ENCODE peak calls at places on chromosomes 1 and 21, in six cellular contexts. One of them, this sample, is unnamed.

GRCh38 chr1:101261629-101262028 is 24.8 kb downstream of the S1PR1 start:
- DNase-seq in body of pancreas: no peak
- DNase-seq in caudate nucleus: no peak
- DNase-seq in A549: no peak
- DNase-seq in Panc1: no peak
- DNase-seq in tibial artery: no peak
- DNase-seq in this sample: no peak

GRCh38 chr1:24425922-24426321 is 10.3 kb downstream of the NIPAL3 start:
- DNase-seq in body of pancreas: no peak
- DNase-seq in Panc1: no peak
- DNase-seq in caudate nucleus: no peak
- DNase-seq in tibial artery: no peak
- DNase-seq in A549: no peak
- DNase-seq in this sample: no peak

GRCh38 chr1:41246568-41246967 is 4.5 kb upstream of the SCMH1 start:
- DNase-seq in tibial artery: no peak
- DNase-seq in A549: no peak
- DNase-seq in body of pancreas: no peak
- DNase-seq in caudate nucleus: no peak
- DNase-seq in Panc1: no peak
- DNase-seq in this sample: no peak

GRCh38 chr1:234919061-234919755 is 209.4 kb downstream of the TOMM20 start:
- DNase-seq in Panc1: no peak
- DNase-seq in body of pancreas: no peak
- DNase-seq in A549: no peak
- DNase-seq in tibial artery: peak
- DNase-seq in caudate nucleus: no peak
- DNase-seq in this sample: peak

GRCh38 chr1:244010191-244010590 is 40.9 kb upstream of the ZBTB18 start:
- DNase-seq in Panc1: no peak
- DNase-seq in A549: peak
- DNase-seq in caudate nucleus: no peak
- DNase-seq in body of pancreas: no peak
- DNase-seq in tibial artery: no peak
- DNase-seq in this sample: no peak

GRCh38 chr1:42937836-42938595 is 20.7 kb downstream of the SLC2A1 start:
- DNase-seq in A549: peak
- DNase-seq in Panc1: no peak
- DNase-seq in caudate nucleus: no peak
- DNase-seq in tibial artery: peak
- DNase-seq in body of pancreas: peak
- DNase-seq in this sample: peak

GRCh38 chr1:207763091-207763490 is 11.2 kb downstream of the CD46 start:
- DNase-seq in Panc1: no peak
- DNase-seq in tibial artery: no peak
- DNase-seq in caudate nucleus: no peak
- DNase-seq in body of pancreas: no peak
- DNase-seq in A549: no peak
- DNase-seq in this sample: peak

GRCh38 chr21:39686636-39687035 is 58.3 kb upstream of the IGSF5 start:
- DNase-seq in tibial artery: no peak
- DNase-seq in A549: no peak
- DNase-seq in caudate nucleus: no peak
- DNase-seq in body of pancreas: peak
- DNase-seq in Panc1: no peak
- DNase-seq in this sample: peak

GRCh38 chr1:25503551-25504426 is 39.6 kb upstream of the LDLRAP1 start:
- DNase-seq in body of pancreas: peak
- DNase-seq in tibial artery: peak
- DNase-seq in A549: peak
- DNase-seq in caudate nucleus: no peak
- DNase-seq in Panc1: peak
- DNase-seq in this sample: peak

GRCh38 chr1:244603498-244603897 is 49.4 kb upstream of the DESI2 start:
- DNase-seq in Panc1: no peak
- DNase-seq in A549: peak
- DNase-seq in body of pancreas: no peak
- DNase-seq in caudate nucleus: no peak
- DNase-seq in tibial artery: no peak
- DNase-seq in this sample: no peak

GRCh38 chr1:226887006-226887405 is 16.6 kb downstream of the PSEN2 start:
- DNase-seq in tibial artery: no peak
- DNase-seq in body of pancreas: no peak
- DNase-seq in Panc1: no peak
- DNase-seq in A549: no peak
- DNase-seq in caudate nucleus: no peak
- DNase-seq in this sample: no peak

DNA sequence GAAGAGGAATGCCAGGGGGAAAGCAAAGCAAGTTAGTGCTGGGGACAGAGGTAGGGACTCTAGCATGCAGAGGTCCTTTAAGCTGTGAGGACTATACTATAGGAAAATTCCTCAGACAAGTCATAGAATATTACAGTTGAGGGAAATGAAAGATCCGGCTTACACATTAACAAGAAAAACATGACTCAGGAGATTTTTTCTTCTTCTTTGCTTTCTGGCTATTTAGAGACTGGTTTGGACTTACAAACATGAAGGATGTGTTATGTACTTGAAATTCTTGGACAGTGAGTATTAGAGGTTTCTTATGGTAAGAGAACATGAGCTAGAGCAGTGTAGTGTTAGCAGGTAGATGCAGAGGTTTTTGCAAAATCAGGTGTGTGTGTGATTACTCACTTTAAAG is 24.9 kb downstream of the USP25 start:
- DNase-seq in A549: peak
- DNase-seq in body of pancreas: no peak
- DNase-seq in caudate nucleus: no peak
- DNase-seq in Panc1: no peak
- DNase-seq in tibial artery: no peak
- DNase-seq in this sample: no peak
- H3K27ac ChIP-seq in A549: peak
- H3K27ac ChIP-seq in body of pancreas: no peak
- H3K27ac ChIP-seq in caudate nucleus: no peak
- H3K27ac ChIP-seq in Panc1: no peak
- H3K27ac ChIP-seq in tibial artery: no peak
- H3K27ac ChIP-seq in this sample: no peak

GRCh38 chr1:65276197-65276884 is 33.0 kb upstream of the DNAJC6 start:
- DNase-seq in A549: no peak
- DNase-seq in Panc1: no peak
- DNase-seq in caudate nucleus: no peak
- DNase-seq in body of pancreas: no peak
- DNase-seq in tibial artery: no peak
- DNase-seq in this sample: no peak
- H3K27ac ChIP-seq in A549: no peak
- H3K27ac ChIP-seq in Panc1: no peak
- H3K27ac ChIP-seq in caudate nucleus: no peak
- H3K27ac ChIP-seq in body of pancreas: no peak
- H3K27ac ChIP-seq in tibial artery: no peak
- H3K27ac ChIP-seq in this sample: no peak

DNA sequence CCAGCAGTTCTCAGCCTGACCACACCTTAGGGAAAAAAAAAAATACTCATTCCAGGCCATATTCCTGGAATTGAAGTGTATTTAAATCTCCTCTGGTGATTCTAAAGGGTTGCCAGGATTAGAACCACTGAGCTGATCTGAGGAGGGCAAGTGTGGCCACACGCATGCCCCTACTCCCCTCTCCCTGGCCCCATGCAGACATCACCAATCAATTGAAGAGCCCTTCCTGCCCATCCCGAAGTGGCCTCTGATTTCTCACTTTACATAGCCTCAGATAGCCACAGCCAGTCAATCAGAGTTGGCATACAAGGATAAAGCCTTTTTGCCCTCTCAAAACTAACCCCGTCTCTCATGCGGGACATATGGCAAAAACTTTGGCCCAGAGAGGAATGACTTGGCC is 84.5 kb upstream of the TMEM51 start:
- DNase-seq in tibial artery: no peak
- DNase-seq in A549: no peak
- DNase-seq in body of pancreas: no peak
- DNase-seq in Panc1: no peak
- DNase-seq in caudate nucleus: no peak
- DNase-seq in this sample: no peak
- H3K27ac ChIP-seq in tibial artery: peak
- H3K27ac ChIP-seq in A549: no peak
- H3K27ac ChIP-seq in body of pancreas: no peak
- H3K27ac ChIP-seq in Panc1: no peak
- H3K27ac ChIP-seq in caudate nucleus: peak
- H3K27ac ChIP-seq in this sample: no peak

DNA sequence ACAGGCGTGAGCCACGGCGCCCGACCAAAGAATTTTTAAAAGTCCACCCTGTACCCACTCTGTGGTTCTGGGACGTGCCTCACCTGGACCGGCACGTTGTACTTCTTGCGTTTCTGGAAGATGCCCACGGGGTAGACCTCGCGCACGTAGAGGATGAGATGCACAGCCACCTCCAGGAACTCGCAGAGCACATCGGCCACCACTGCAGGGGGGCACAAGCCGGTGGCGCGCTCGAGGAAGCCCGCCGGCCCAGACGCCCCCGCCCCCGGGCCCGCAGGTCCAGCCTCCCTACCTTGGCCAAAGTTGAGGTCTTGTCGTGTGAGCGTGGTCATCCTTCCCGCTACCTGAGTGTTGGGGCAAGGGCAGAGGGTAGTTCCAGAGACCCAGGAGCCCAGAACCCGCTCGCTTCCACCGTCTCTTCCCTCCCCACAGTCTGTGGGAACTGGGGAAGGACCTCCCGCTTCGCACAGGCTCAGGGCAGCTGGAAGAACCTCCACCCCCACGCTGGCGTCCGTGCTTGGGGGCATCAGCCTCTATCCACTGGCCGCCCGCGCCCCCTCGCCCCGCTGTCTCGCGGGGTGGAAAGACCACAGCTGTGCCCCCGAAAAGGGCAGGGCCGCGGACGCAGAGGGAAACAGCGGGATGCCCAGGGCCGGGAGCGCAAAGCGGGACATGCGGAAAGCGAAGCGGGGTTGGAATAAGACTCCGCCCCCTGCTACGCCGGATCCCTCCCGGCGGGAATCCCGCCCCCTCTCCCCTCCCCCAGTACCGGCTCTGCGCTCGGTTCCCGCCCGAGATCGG is 478 bp downstream of the MAD2L2 start:
- DNase-seq in caudate nucleus: no peak
- DNase-seq in Panc1: no peak
- DNase-seq in A549: no peak
- DNase-seq in body of pancreas: no peak
- DNase-seq in tibial artery: no peak
- DNase-seq in this sample: peak
- H3K27ac ChIP-seq in caudate nucleus: peak
- H3K27ac ChIP-seq in Panc1: peak
- H3K27ac ChIP-seq in A549: peak
- H3K27ac ChIP-seq in body of pancreas: peak
- H3K27ac ChIP-seq in tibial artery: peak
- H3K27ac ChIP-seq in this sample: peak

GRCh38 chr1:109904105-109904817 is 6.4 kb upstream of the CSF1 start:
- DNase-seq in A549: no peak
- DNase-seq in Panc1: no peak
- DNase-seq in caudate nucleus: peak
- DNase-seq in tibial artery: no peak
- DNase-seq in body of pancreas: peak
- DNase-seq in this sample: no peak
- H3K27ac ChIP-seq in A549: no peak
- H3K27ac ChIP-seq in Panc1: peak
- H3K27ac ChIP-seq in caudate nucleus: peak
- H3K27ac ChIP-seq in tibial artery: no peak
- H3K27ac ChIP-seq in body of pancreas: no peak
- H3K27ac ChIP-seq in this sample: no peak

GRCh38 chr1:9402717-9403116 is 110.0 kb downstream of the SPSB1 start:
- DNase-seq in caudate nucleus: no peak
- DNase-seq in tibial artery: no peak
- DNase-seq in A549: no peak
- DNase-seq in body of pancreas: no peak
- DNase-seq in Panc1: no peak
- DNase-seq in this sample: no peak
- H3K27ac ChIP-seq in caudate nucleus: no peak
- H3K27ac ChIP-seq in tibial artery: peak
- H3K27ac ChIP-seq in A549: peak
- H3K27ac ChIP-seq in body of pancreas: no peak
- H3K27ac ChIP-seq in Panc1: peak
- H3K27ac ChIP-seq in this sample: no peak

GRCh38 chr1:28751315-28752056 is 14.7 kb downstream of the YTHDF2 start:
- DNase-seq in caudate nucleus: no peak
- DNase-seq in body of pancreas: no peak
- DNase-seq in A549: no peak
- DNase-seq in tibial artery: no peak
- DNase-seq in Panc1: no peak
- DNase-seq in this sample: no peak

GRCh38 chr1:28740118-28740517 is 3.4 kb downstream of the YTHDF2 start:
- DNase-seq in caudate nucleus: no peak
- DNase-seq in Panc1: no peak
- DNase-seq in tibial artery: no peak
- DNase-seq in body of pancreas: no peak
- DNase-seq in A549: no peak
- DNase-seq in this sample: no peak

GRCh38 chr1:28750330-28750729 is 13.6 kb downstream of the YTHDF2 start:
- DNase-seq in A549: no peak
- DNase-seq in Panc1: no peak
- DNase-seq in caudate nucleus: no peak
- DNase-seq in tibial artery: no peak
- DNase-seq in body of pancreas: no peak
- DNase-seq in this sample: no peak

GRCh38 chr1:28744184-28744583 is 7.4 kb downstream of the YTHDF2 start:
- DNase-seq in Panc1: no peak
- DNase-seq in tibial artery: no peak
- DNase-seq in caudate nucleus: no peak
- DNase-seq in body of pancreas: no peak
- DNase-seq in A549: no peak
- DNase-seq in this sample: no peak

DNA sequence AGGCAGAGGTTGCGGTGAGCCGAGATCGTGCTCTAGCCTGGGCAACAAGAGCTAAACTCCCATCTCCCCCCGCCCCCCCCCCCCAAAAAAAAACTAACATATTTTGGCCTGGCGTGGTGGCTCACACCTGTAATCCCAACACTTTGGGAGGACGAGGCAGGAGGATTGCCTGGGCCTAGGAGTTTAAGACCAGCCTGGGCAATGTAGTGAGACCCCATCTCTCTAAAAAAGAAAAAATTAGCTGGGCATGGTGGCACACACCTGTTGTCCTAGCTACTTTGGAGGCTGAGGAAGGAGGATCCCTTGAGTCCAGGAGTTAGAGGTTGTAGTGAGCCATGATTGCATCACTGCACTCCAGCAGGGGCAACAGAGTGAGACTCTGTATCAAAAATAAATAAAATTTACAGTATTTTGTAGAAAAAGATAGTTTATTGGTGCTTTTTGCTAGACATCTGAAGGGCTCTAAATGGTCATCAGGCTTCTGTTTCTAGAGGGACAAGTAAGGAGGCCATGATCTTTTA is 9.0 kb downstream of the YTHDF2 start:
- DNase-seq in A549: no peak
- DNase-seq in caudate nucleus: no peak
- DNase-seq in body of pancreas: no peak
- DNase-seq in tibial artery: no peak
- DNase-seq in Panc1: no peak
- DNase-seq in this sample: no peak
- H3K27ac ChIP-seq in A549: no peak
- H3K27ac ChIP-seq in caudate nucleus: no peak
- H3K27ac ChIP-seq in body of pancreas: no peak
- H3K27ac ChIP-seq in tibial artery: no peak
- H3K27ac ChIP-seq in Panc1: no peak
- H3K27ac ChIP-seq in this sample: no peak